ENCODE peak calls at places on chromosomes 13 and 19, in four cellular contexts. Q is SK-N-SH, A is HepG2, X is WTC11. Y is an unnamed sample.
A peak's percentile ranks its signal among the peaks of the same experiment; 100 is the strongest.

GRCh38 chr19:55304279-55304978 is 20.6 kb downstream of the BRSK1 start:
- DNase-seq in Q (peak; percentile 74), A (peak; percentile 50), X (peak; percentile 81), Y (peak; percentile 84)

GRCh38 chr13:48545608-48546007 is 12.7 kb upstream of the RCBTB2 start:
- DNase-seq in Q (no peak), A (peak; percentile 38), X (no peak), Y (no peak)

GRCh38 chr19:31938675-31939074 is 406.7 kb upstream of the ZNF507 start:
- DNase-seq in Q (no peak), A (no peak), X (no peak), Y (no peak)

GRCh38 chr13:114339779-114340534 is 25.7 kb downstream of the CHAMP1 start:
- DNase-seq in Q (peak; percentile 70), A (peak; percentile 22), X (no peak), Y (no peak)

GRCh38 chr19:1361601-1362384 is 21.9 kb upstream of the NDUFS7 start:
- DNase-seq in Q (no peak), A (no peak), X (no peak), Y (no peak)

GRCh38 chr13:106612688-106613087 is 44.8 kb upstream of the ARGLU1 start:
- DNase-seq in Q (no peak), A (no peak), X (no peak), Y (no peak)

GRCh38 chr19:15291089-15291488 is 41.2 kb downstream of the BRD4 start:
- DNase-seq in Q (no peak), A (no peak), X (no peak), Y (no peak)

GRCh38 chr13:50126378-50127016 is 111.3 kb downstream of the KCNRG start:
- DNase-seq in Q (no peak), A (peak; percentile 27), X (peak; percentile 19), Y (no peak)

GRCh38 chr13:108924154-108924940 is 294.9 kb downstream of the MYO16 start:
- DNase-seq in Q (no peak), A (no peak), X (no peak), Y (no peak)

GRCh38 chr13:110681868-110682550 is 23.9 kb downstream of the CARS2 start:
- DNase-seq in Q (no peak), A (no peak), X (no peak), Y (no peak)

GRCh38 chr19:30070970-30071632 is 129.1 kb downstream of the URI1 start:
- DNase-seq in Q (peak; percentile 92), A (no peak), X (no peak), Y (no peak)

GRCh38 chr19:6057651-6058365 is 52.5 kb downstream of the RFX2 start:
- DNase-seq in Q (no peak), A (no peak), X (no peak), Y (no peak)
- TF ChIP-seq FOXJ3 in Q (no peak), A (no peak), X (no peak), Y (no peak)

GRCh38 chr19:46574533-46574932 is 26.6 kb upstream of the CALM3 start:
- DNase-seq in Q (peak; percentile 21), A (no peak), X (no peak), Y (peak; percentile 59)

GRCh38 chr19:46573679-46574522 is 27.2 kb upstream of the CALM3 start:
- DNase-seq in Q (no peak), A (peak; percentile 13), X (no peak), Y (no peak)

DNA sequence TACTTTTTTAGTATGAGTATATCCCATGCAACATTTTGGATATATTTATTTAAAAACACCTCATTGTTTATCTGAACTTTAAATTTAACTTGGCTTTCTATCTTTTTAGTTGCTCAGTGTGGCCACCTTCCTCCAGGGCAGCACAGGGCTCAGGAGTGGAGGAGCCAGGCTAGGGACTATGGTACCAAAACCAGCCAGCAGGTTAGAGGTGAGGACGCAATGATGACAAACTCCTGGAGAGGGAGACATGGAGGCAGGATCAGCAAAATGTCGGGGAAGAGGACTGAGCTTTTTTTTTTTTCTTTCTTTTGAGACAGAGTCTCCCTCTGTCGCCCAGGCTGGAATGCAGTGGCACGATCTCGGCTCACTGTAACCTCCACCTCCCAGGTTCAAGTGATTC is 29.6 kb upstream of the CALM3 start:
- DNase-seq in Q (peak; percentile 63), A (peak; percentile 64), X (peak; percentile 61), Y (peak; percentile 60)
- TF ChIP-seq FOXJ3 in Q (no peak), A (no peak), X (no peak), Y (no peak)

GRCh38 chr13:75870397-75870801 is 234.3 kb downstream of the LMO7 start:
- DNase-seq in Q (peak; percentile 46), A (no peak), X (no peak), Y (peak; percentile 26)
- TF ChIP-seq FOXJ3 in Q (no peak), A (no peak), X (no peak), Y (no peak)

DNA sequence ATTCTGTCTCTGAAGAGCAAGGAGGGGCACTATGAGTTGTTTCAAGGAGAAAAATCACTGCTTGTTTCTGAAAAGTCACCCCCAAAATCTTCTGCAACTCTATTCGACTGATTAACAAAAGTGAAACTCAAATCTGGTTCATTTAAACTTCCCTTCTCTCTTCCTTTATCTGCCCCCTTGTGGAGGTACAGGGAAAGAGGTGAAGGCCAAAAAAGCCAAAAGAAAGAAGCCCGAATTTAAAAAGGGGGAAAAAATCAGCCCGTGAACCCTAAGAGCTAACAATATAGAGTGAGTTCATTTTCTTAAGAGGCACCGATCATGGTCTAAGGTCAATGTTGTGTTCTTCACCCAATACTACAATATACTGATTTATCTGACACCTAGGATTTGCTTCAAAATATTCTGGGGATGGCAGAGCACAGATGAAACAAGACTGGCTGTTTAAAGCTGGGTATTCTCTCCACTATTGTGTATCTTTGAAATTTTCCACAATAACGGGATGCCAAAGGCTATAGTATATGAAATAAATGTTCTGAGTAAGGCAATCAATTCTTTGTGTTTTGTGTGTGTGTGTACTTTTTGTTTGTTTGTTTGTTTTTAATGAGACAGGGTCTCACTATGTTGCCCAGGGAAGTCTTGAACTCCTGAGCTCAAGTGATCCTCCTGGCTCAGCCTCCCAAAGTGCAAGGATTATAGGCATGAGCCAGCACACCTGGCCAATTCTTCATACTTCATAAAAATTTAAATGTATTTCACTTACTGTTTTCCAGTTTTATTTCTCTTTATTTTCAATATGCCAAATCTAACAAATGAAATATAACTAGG is 55.0 kb upstream of the EEF1AKMT1 start:
- DNase-seq in Q (peak; percentile 27), A (peak; percentile 38), X (no peak), Y (peak; percentile 47)
- TF ChIP-seq FOXJ3 in Q (no peak), A (no peak), X (no peak), Y (no peak)

GRCh38 chr13:36133950-36134349 is 2.8 kb upstream of the DCLK1 start:
- DNase-seq in Q (no peak), A (no peak), X (no peak), Y (no peak)

GRCh38 chr13:36130542-36131214 is 504 bp downstream of the DCLK1 start:
- DNase-seq in Q (peak; percentile 80), A (no peak), X (peak; percentile 59), Y (no peak)

GRCh38 chr13:36131215-36131930 is at the start of gene DCLK1:
- DNase-seq in Q (peak; percentile 80), A (no peak), X (peak; percentile 73), Y (no peak)

GRCh38 chr13:36130168-36130541 is 1.0 kb downstream of the DCLK1 start:
- DNase-seq in Q (no peak), A (no peak), X (no peak), Y (no peak)

GRCh38 chr13:36131931-36132297 is 732 bp upstream of the DCLK1 start:
- DNase-seq in Q (no peak), A (no peak), X (no peak), Y (no peak)
- TF ChIP-seq FOXJ3 in Q (no peak), A (no peak), X (no peak), Y (no peak)

DNA sequence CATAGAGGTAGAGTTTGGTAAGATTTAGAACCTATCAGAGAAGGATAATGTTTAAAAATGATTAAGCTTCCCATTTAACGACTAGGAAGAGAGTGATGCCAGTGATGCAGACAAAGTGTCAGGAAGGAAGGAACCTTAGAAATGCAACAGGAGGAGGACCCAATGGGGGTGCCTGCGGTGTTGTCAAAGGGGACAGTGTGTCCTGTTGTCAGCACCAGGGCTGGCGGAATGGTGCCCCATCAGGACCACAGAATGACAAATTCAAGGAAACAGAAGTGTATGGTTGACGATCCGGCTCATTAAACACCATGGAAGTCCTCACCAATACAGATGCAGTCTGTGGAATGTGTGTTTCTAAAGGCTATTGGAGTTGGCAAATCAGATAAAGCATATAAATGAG is 19.3 kb downstream of the ATP12A start:
- DNase-seq in Q (no peak), A (no peak), X (no peak), Y (no peak)
- TF ChIP-seq FOXJ3 in Q (no peak), A (no peak), X (no peak), Y (no peak)